ENCODE peak calls at places on chromosomes 2 and 18, in nine cellular contexts. One of them, this sample, is unnamed.

GRCh38 chr2:45380131-45380836 is 230.8 kb downstream of the SRBD1 start:
- DNase-seq in K562: no peak
- DNase-seq in IMR-90: peak; percentile 60
- DNase-seq in CD8-positive, alpha-beta T cell: no peak
- DNase-seq in bronchial epithelial cell: peak; percentile 68
- DNase-seq in body of pancreas: peak; percentile 3
- DNase-seq in hepatocyte: peak; percentile 49
- DNase-seq in HCT116: no peak
- DNase-seq in thoracic aorta: no peak
- DNase-seq in this sample: no peak

GRCh38 chr2:88481937-88482336 is 29.4 kb upstream of the FOXI3 start:
- DNase-seq in K562: no peak
- DNase-seq in IMR-90: peak; percentile 37
- DNase-seq in CD8-positive, alpha-beta T cell: no peak
- DNase-seq in bronchial epithelial cell: peak; percentile 85
- DNase-seq in body of pancreas: peak; percentile 3
- DNase-seq in hepatocyte: peak; percentile 40
- DNase-seq in HCT116: no peak
- DNase-seq in thoracic aorta: no peak
- DNase-seq in this sample: no peak

GRCh38 chr2:69797235-69797634 is 32.2 kb upstream of the GMCL1 start:
- DNase-seq in K562: no peak
- DNase-seq in IMR-90: no peak
- DNase-seq in CD8-positive, alpha-beta T cell: no peak
- DNase-seq in bronchial epithelial cell: no peak
- DNase-seq in body of pancreas: no peak
- DNase-seq in hepatocyte: no peak
- DNase-seq in HCT116: no peak
- DNase-seq in thoracic aorta: no peak
- DNase-seq in this sample: no peak

GRCh38 chr18:45361148-45361851 is 254.0 kb upstream of the SLC14A2 start:
- DNase-seq in K562: no peak
- DNase-seq in IMR-90: no peak
- DNase-seq in CD8-positive, alpha-beta T cell: no peak
- DNase-seq in bronchial epithelial cell: no peak
- DNase-seq in body of pancreas: no peak
- DNase-seq in hepatocyte: no peak
- DNase-seq in HCT116: no peak
- DNase-seq in thoracic aorta: no peak
- DNase-seq in this sample: no peak

GRCh38 chr2:111912547-111912946 is 14.1 kb downstream of the MERTK start:
- DNase-seq in K562: no peak
- DNase-seq in IMR-90: no peak
- DNase-seq in CD8-positive, alpha-beta T cell: no peak
- DNase-seq in bronchial epithelial cell: peak; percentile 68
- DNase-seq in body of pancreas: no peak
- DNase-seq in hepatocyte: no peak
- DNase-seq in HCT116: no peak
- DNase-seq in thoracic aorta: no peak
- DNase-seq in this sample: no peak

GRCh38 chr18:44325903-44326650 is 354.6 kb upstream of the SETBP1 start:
- DNase-seq in K562: peak; percentile 3
- DNase-seq in IMR-90: peak; percentile 61
- DNase-seq in CD8-positive, alpha-beta T cell: no peak
- DNase-seq in bronchial epithelial cell: peak; percentile 62
- DNase-seq in body of pancreas: peak; percentile 70
- DNase-seq in hepatocyte: peak; percentile 79
- DNase-seq in HCT116: no peak
- DNase-seq in thoracic aorta: no peak
- DNase-seq in this sample: peak; percentile 47

GRCh38 chr18:23135679-23136325 is 517 bp downstream of the CABLES1 start:
- DNase-seq in K562: no peak
- DNase-seq in IMR-90: no peak
- DNase-seq in CD8-positive, alpha-beta T cell: no peak
- DNase-seq in bronchial epithelial cell: no peak
- DNase-seq in body of pancreas: peak; percentile 18
- DNase-seq in hepatocyte: peak; percentile 64
- DNase-seq in HCT116: no peak
- DNase-seq in thoracic aorta: no peak
- DNase-seq in this sample: no peak

GRCh38 chr2:43331428-43331827 is 105.0 kb upstream of the ZFP36L2 start:
- DNase-seq in K562: peak; percentile 42
- DNase-seq in IMR-90: peak; percentile 62
- DNase-seq in CD8-positive, alpha-beta T cell: no peak
- DNase-seq in bronchial epithelial cell: no peak
- DNase-seq in body of pancreas: peak; percentile 47
- DNase-seq in hepatocyte: peak; percentile 46
- DNase-seq in HCT116: no peak
- DNase-seq in thoracic aorta: no peak
- DNase-seq in this sample: no peak

GRCh38 chr2:239975665-239976064 is 49.5 kb downstream of the NDUFA10 start:
- DNase-seq in K562: no peak
- DNase-seq in IMR-90: no peak
- DNase-seq in CD8-positive, alpha-beta T cell: no peak
- DNase-seq in bronchial epithelial cell: no peak
- DNase-seq in body of pancreas: no peak
- DNase-seq in hepatocyte: no peak
- DNase-seq in HCT116: no peak
- DNase-seq in thoracic aorta: no peak
- DNase-seq in this sample: no peak

GRCh38 chr2:239983004-239983778 is 42.0 kb downstream of the NDUFA10 start:
- DNase-seq in K562: no peak
- DNase-seq in IMR-90: no peak
- DNase-seq in CD8-positive, alpha-beta T cell: no peak
- DNase-seq in bronchial epithelial cell: no peak
- DNase-seq in body of pancreas: no peak
- DNase-seq in hepatocyte: no peak
- DNase-seq in HCT116: no peak
- DNase-seq in thoracic aorta: no peak
- DNase-seq in this sample: no peak

GRCh38 chr2:239979243-239980023 is 45.7 kb downstream of the NDUFA10 start:
- DNase-seq in K562: no peak
- DNase-seq in IMR-90: no peak
- DNase-seq in CD8-positive, alpha-beta T cell: no peak
- DNase-seq in bronchial epithelial cell: no peak
- DNase-seq in body of pancreas: no peak
- DNase-seq in hepatocyte: peak; percentile 72
- DNase-seq in HCT116: no peak
- DNase-seq in thoracic aorta: no peak
- DNase-seq in this sample: no peak

GRCh38 chr2:239977111-239977510 is 48.0 kb downstream of the NDUFA10 start:
- DNase-seq in K562: no peak
- DNase-seq in IMR-90: no peak
- DNase-seq in CD8-positive, alpha-beta T cell: no peak
- DNase-seq in bronchial epithelial cell: no peak
- DNase-seq in body of pancreas: no peak
- DNase-seq in hepatocyte: no peak
- DNase-seq in HCT116: no peak
- DNase-seq in thoracic aorta: no peak
- DNase-seq in this sample: no peak

GRCh38 chr2:239978381-239978780 is 46.8 kb downstream of the NDUFA10 start:
- DNase-seq in K562: no peak
- DNase-seq in IMR-90: peak; percentile 15
- DNase-seq in CD8-positive, alpha-beta T cell: no peak
- DNase-seq in bronchial epithelial cell: peak; percentile 67
- DNase-seq in body of pancreas: peak; percentile 45
- DNase-seq in hepatocyte: no peak
- DNase-seq in HCT116: no peak
- DNase-seq in thoracic aorta: no peak
- DNase-seq in this sample: no peak
- H3K36me3 ChIP-seq in K562: peaks cover 71% of the 10 kb centered on the region
- H3K36me3 ChIP-seq in IMR-90: peaks cover 36% of the 10 kb centered on the region
- H3K36me3 ChIP-seq in CD8-positive, alpha-beta T cell: peaks cover 21% of the 10 kb centered on the region
- H3K36me3 ChIP-seq in bronchial epithelial cell: peaks cover 2% of the 10 kb centered on the region
- H3K36me3 ChIP-seq in body of pancreas: no peaks in the 10 kb centered on the region
- H3K36me3 ChIP-seq in hepatocyte: no peaks in the 10 kb centered on the region
- H3K36me3 ChIP-seq in HCT116: peaks cover 4% of the 10 kb centered on the region
- H3K36me3 ChIP-seq in thoracic aorta: peaks cover 3% of the 10 kb centered on the region
- H3K36me3 ChIP-seq in this sample: peaks cover 84% of the 10 kb centered on the region

DNA sequence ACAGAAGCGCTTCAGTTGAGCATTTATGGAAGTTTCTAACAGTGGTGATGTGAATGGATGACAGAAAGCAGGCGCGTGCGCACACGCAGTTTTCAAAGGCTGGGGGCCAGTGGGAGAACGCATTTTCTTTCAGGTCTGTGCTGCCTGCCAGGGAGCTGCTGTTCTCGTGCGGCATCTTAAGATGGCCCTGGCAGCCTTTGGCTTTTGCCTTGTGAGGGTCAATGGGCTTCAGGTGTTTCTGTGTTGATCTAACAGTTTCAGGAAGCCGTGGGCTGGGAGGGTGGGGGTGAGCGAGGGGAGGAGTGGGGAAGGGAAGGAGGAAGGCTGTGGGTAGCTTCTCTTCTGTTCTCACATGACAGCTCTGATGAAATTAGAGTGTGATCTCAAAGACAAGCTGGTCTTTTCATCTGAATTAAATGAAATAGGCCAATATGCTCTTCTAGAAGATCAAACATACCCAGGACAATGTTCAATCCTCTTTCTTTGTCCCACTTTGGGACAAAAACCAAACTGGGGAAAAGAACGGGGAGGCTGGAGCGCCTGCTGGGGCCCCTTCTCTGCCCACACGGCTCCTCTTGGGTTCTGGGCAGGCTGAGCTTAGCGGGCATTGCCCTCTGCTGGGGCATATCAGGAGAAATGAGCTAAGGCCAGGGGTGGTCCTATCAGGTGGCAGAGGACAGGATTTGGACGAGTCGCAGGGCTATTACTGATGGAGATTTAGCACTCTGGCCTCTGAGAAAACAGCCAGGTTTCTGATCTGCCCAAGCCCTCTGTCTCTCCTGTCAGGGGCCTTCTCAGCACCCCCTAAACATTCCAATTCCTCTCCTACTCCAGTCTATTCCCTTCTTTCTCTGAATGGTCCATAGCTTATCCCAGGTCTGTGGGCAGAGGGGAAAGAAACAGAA is 126.2 kb upstream of the LGALSL start:
- DNase-seq in K562: no peak
- DNase-seq in IMR-90: no peak
- DNase-seq in CD8-positive, alpha-beta T cell: peak; percentile 43
- DNase-seq in bronchial epithelial cell: peak; percentile 33
- DNase-seq in body of pancreas: peak; percentile 33
- DNase-seq in hepatocyte: peak; percentile 30
- DNase-seq in HCT116: no peak
- DNase-seq in thoracic aorta: no peak
- DNase-seq in this sample: no peak
- H3K4me3 ChIP-seq in K562: no peak overlapping the region
- H3K4me3 ChIP-seq in IMR-90: no peak overlapping the region
- H3K4me3 ChIP-seq in CD8-positive, alpha-beta T cell: peak overlapping the region; percentile 27
- H3K4me3 ChIP-seq in bronchial epithelial cell: no peak overlapping the region
- H3K4me3 ChIP-seq in body of pancreas: no peak overlapping the region
- H3K4me3 ChIP-seq in hepatocyte: no peak overlapping the region
- H3K4me3 ChIP-seq in HCT116: no peak overlapping the region
- H3K4me3 ChIP-seq in thoracic aorta: peak overlapping the region; percentile 34
- H3K4me3 ChIP-seq in this sample: no peak overlapping the region

DNA sequence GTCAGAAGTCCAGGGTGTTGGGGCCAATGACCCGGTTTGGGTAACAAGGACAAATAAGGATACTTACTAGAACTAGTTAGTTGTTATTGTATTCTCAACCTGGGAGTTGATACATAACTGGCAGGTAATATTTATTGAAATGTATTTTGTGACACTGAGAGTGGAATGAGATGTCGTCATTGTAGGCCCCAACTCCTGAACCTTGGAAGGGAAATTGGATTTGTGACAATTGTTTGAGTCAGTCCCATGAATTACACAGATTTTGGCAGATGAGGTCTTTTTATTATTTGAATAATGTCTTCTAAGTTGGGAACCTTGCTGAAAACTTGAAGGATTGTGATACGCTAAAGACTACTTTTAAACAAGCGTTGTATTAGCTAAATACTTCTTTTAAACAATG is 5.1 kb downstream of the TIMM21 start:
- DNase-seq in K562: no peak
- DNase-seq in IMR-90: no peak
- DNase-seq in CD8-positive, alpha-beta T cell: no peak
- DNase-seq in bronchial epithelial cell: no peak
- DNase-seq in body of pancreas: no peak
- DNase-seq in hepatocyte: no peak
- DNase-seq in HCT116: no peak
- DNase-seq in thoracic aorta: no peak
- DNase-seq in this sample: no peak
- H3K36me3 ChIP-seq in K562: peaks cover 84% of the 10 kb centered on the region
- H3K36me3 ChIP-seq in IMR-90: peaks cover 11% of the 10 kb centered on the region
- H3K36me3 ChIP-seq in CD8-positive, alpha-beta T cell: peaks cover 22% of the 10 kb centered on the region
- H3K36me3 ChIP-seq in bronchial epithelial cell: peaks cover 7% of the 10 kb centered on the region
- H3K36me3 ChIP-seq in body of pancreas: no peaks in the 10 kb centered on the region
- H3K36me3 ChIP-seq in hepatocyte: no peaks in the 10 kb centered on the region
- H3K36me3 ChIP-seq in HCT116: peaks cover 19% of the 10 kb centered on the region
- H3K36me3 ChIP-seq in thoracic aorta: peaks cover 26% of the 10 kb centered on the region
- H3K36me3 ChIP-seq in this sample: peaks cover 37% of the 10 kb centered on the region

GRCh38 chr2:142915502-142915901 is 38.0 kb downstream of the KYNU start:
- DNase-seq in K562: no peak
- DNase-seq in IMR-90: peak; percentile 1
- DNase-seq in CD8-positive, alpha-beta T cell: no peak
- DNase-seq in bronchial epithelial cell: no peak
- DNase-seq in body of pancreas: no peak
- DNase-seq in hepatocyte: no peak
- DNase-seq in HCT116: no peak
- DNase-seq in thoracic aorta: no peak
- DNase-seq in this sample: no peak

GRCh38 chr2:142920579-142920978 is 43.1 kb downstream of the KYNU start:
- DNase-seq in K562: no peak
- DNase-seq in IMR-90: peak; percentile 18
- DNase-seq in CD8-positive, alpha-beta T cell: no peak
- DNase-seq in bronchial epithelial cell: peak; percentile 23
- DNase-seq in body of pancreas: no peak
- DNase-seq in hepatocyte: no peak
- DNase-seq in HCT116: no peak
- DNase-seq in thoracic aorta: no peak
- DNase-seq in this sample: no peak

GRCh38 chr2:142918624-142919023 is 41.2 kb downstream of the KYNU start:
- DNase-seq in K562: no peak
- DNase-seq in IMR-90: peak; percentile 79
- DNase-seq in CD8-positive, alpha-beta T cell: no peak
- DNase-seq in bronchial epithelial cell: no peak
- DNase-seq in body of pancreas: no peak
- DNase-seq in hepatocyte: no peak
- DNase-seq in HCT116: no peak
- DNase-seq in thoracic aorta: no peak
- DNase-seq in this sample: no peak

DNA sequence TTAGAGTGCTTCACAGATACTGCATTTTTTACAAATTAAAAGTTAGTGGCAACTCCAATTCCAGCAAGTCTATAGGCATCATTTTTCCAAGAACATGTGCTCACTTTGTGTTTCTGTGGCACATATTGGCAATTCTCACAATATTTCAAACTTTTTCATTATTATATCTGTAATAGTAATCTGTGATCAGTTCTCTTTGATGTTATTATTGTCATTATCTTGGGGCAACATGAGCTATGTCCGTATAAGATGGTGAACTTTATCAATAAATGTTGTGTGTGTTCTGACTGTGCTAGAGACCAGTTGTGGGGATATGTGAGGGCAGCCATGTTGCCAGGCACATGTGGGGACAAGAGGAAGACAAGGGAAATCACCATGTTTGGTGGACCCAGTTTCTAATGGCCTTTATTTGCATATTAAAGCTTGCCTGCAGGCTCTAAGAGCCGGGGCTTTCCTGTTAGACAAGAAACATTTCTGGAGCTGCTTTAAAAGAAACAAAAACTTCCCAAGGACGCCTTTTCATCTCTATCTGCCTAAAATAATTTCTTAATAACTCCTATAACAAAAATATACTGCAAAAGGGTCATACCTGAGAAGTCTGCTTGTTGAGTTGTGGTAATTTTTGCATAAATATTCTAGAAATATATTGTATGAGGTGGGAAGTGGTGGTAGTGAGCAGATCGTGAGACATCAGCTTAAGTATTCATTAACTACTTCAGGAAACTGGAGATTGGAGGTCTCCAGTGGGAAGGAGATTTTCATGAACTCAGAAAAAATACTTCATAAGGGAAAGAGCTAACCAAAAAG is 37.2 kb downstream of the KYNU start:
- DNase-seq in K562: no peak
- DNase-seq in IMR-90: no peak
- DNase-seq in CD8-positive, alpha-beta T cell: no peak
- DNase-seq in bronchial epithelial cell: no peak
- DNase-seq in body of pancreas: no peak
- DNase-seq in hepatocyte: no peak
- DNase-seq in HCT116: no peak
- DNase-seq in thoracic aorta: no peak
- DNase-seq in this sample: no peak
- H3K4me3 ChIP-seq in K562: no peak overlapping the region
- H3K4me3 ChIP-seq in IMR-90: no peak overlapping the region
- H3K4me3 ChIP-seq in CD8-positive, alpha-beta T cell: no peak overlapping the region
- H3K4me3 ChIP-seq in bronchial epithelial cell: no peak overlapping the region
- H3K4me3 ChIP-seq in body of pancreas: no peak overlapping the region
- H3K4me3 ChIP-seq in hepatocyte: no peak overlapping the region
- H3K4me3 ChIP-seq in HCT116: no peak overlapping the region
- H3K4me3 ChIP-seq in thoracic aorta: no peak overlapping the region
- H3K4me3 ChIP-seq in this sample: no peak overlapping the region